ENCODE peak calls at places on chromosomes 13 and 19, in five cellular contexts. One of them, this sample, is unnamed.

GRCh38 chr13:93982189-93982918 is 497.1 kb downstream of the DCT start:
- DNase-seq in coronary artery: no peak
- DNase-seq in hepatocyte: no peak
- DNase-seq in left lung: no peak
- DNase-seq in HAP-1: no peak
- DNase-seq in this sample: no peak

GRCh38 chr19:53870485-53870844 is 2.8 kb downstream of the MYADM start:
- DNase-seq in coronary artery: no peak
- DNase-seq in hepatocyte: peak; percentile 44
- DNase-seq in left lung: peak; percentile 79
- DNase-seq in HAP-1: no peak
- DNase-seq in this sample: no peak

GRCh38 chr19:18543814-18544475 is 572 bp upstream of the FKBP8 start:
- DNase-seq in coronary artery: no peak
- DNase-seq in hepatocyte: peak; percentile 85
- DNase-seq in left lung: peak; percentile 86
- DNase-seq in HAP-1: peak; percentile 62
- DNase-seq in this sample: peak; percentile 79

GRCh38 chr19:3403489-3404323 is 37.3 kb downstream of the NFIC start:
- DNase-seq in coronary artery: peak; percentile 99
- DNase-seq in hepatocyte: peak; percentile 87
- DNase-seq in left lung: peak; percentile 88
- DNase-seq in HAP-1: no peak
- DNase-seq in this sample: no peak

GRCh38 chr19:35262101-35262761 is 6.5 kb upstream of the USF2 start:
- DNase-seq in coronary artery: peak; percentile 65
- DNase-seq in hepatocyte: peak; percentile 3
- DNase-seq in left lung: peak; percentile 67
- DNase-seq in HAP-1: no peak
- DNase-seq in this sample: no peak

GRCh38 chr13:23504188-23504587 is 66.0 kb upstream of the TNFRSF19 start:
- DNase-seq in coronary artery: no peak
- DNase-seq in hepatocyte: no peak
- DNase-seq in left lung: no peak
- DNase-seq in HAP-1: no peak
- DNase-seq in this sample: no peak

GRCh38 chr19:13881231-13881691 is 4.3 kb downstream of the NANOS3 start:
- DNase-seq in coronary artery: no peak
- DNase-seq in hepatocyte: no peak
- DNase-seq in left lung: no peak
- DNase-seq in HAP-1: no peak
- DNase-seq in this sample: no peak

GRCh38 chr19:36796714-36796999 is 24.1 kb upstream of the ZNF850 start:
- DNase-seq in coronary artery: no peak
- DNase-seq in hepatocyte: no peak
- DNase-seq in left lung: no peak
- DNase-seq in HAP-1: no peak
- DNase-seq in this sample: no peak

GRCh38 chr13:69619651-69620050 is 488.0 kb upstream of the ATXN8OS start:
- DNase-seq in coronary artery: no peak
- DNase-seq in hepatocyte: no peak
- DNase-seq in left lung: no peak
- DNase-seq in HAP-1: no peak
- DNase-seq in this sample: no peak

GRCh38 chr19:52748336-52748950 is 13.6 kb upstream of the ZNF611 start:
- DNase-seq in coronary artery: no peak
- DNase-seq in hepatocyte: peak; percentile 74
- DNase-seq in left lung: no peak
- DNase-seq in HAP-1: peak; percentile 33
- DNase-seq in this sample: peak; percentile 19

GRCh38 chr13:54627973-54628372 is 1599.4 kb downstream of the OLFM4 start:
- DNase-seq in coronary artery: no peak
- DNase-seq in hepatocyte: no peak
- DNase-seq in left lung: no peak
- DNase-seq in HAP-1: no peak
- DNase-seq in this sample: no peak

GRCh38 chr13:49256841-49257240 is 9.1 kb downstream of the CDADC1 start:
- DNase-seq in coronary artery: no peak
- DNase-seq in hepatocyte: no peak
- DNase-seq in left lung: no peak
- DNase-seq in HAP-1: no peak
- DNase-seq in this sample: no peak

GRCh38 chr19:43752287-43752875 is 2.4 kb downstream of the SMG9 start:
- DNase-seq in coronary artery: no peak
- DNase-seq in hepatocyte: no peak
- DNase-seq in left lung: no peak
- DNase-seq in HAP-1: no peak
- DNase-seq in this sample: no peak

GRCh38 chr13:27592865-27593264 is 27.5 kb downstream of the LNX2 start:
- DNase-seq in coronary artery: no peak
- DNase-seq in hepatocyte: no peak
- DNase-seq in left lung: no peak
- DNase-seq in HAP-1: no peak
- DNase-seq in this sample: no peak

GRCh38 chr19:49222011-49222410 is 64.4 kb downstream of the TRPM4 start:
- DNase-seq in coronary artery: no peak
- DNase-seq in hepatocyte: no peak
- DNase-seq in left lung: no peak
- DNase-seq in HAP-1: no peak
- DNase-seq in this sample: no peak

GRCh38 chr19:58009301-58009665 is 6.7 kb upstream of the ZNF606 start:
- DNase-seq in coronary artery: no peak
- DNase-seq in hepatocyte: no peak
- DNase-seq in left lung: no peak
- DNase-seq in HAP-1: no peak
- DNase-seq in this sample: no peak

GRCh38 chr19:40104754-40105153 is 14.0 kb upstream of the ZNF780A start:
- DNase-seq in coronary artery: no peak
- DNase-seq in hepatocyte: no peak
- DNase-seq in left lung: no peak
- DNase-seq in HAP-1: no peak
- DNase-seq in this sample: no peak

GRCh38 chr19:17121736-17122293 is 46.2 kb downstream of the MYO9B start:
- DNase-seq in coronary artery: no peak
- DNase-seq in hepatocyte: no peak
- DNase-seq in left lung: no peak
- DNase-seq in HAP-1: no peak
- DNase-seq in this sample: no peak

GRCh38 chr19:41706741-41707501 is 1.5 kb upstream of the CEACAM5 start:
- DNase-seq in coronary artery: peak; percentile 66
- DNase-seq in hepatocyte: peak; percentile 15
- DNase-seq in left lung: peak; percentile 92
- DNase-seq in HAP-1: peak; percentile 57
- DNase-seq in this sample: peak; percentile 99

GRCh38 chr13:71625694-71626093 is 241.3 kb downstream of the DACH1 start:
- DNase-seq in coronary artery: no peak
- DNase-seq in hepatocyte: no peak
- DNase-seq in left lung: no peak
- DNase-seq in HAP-1: no peak
- DNase-seq in this sample: no peak

GRCh38 chr19:50695251-50696064 is 24.1 kb downstream of the SHANK1 start:
- DNase-seq in coronary artery: no peak
- DNase-seq in hepatocyte: peak; percentile 66
- DNase-seq in left lung: no peak
- DNase-seq in HAP-1: no peak
- DNase-seq in this sample: peak; percentile 29

GRCh38 chr19:58356236-58356970 is 3.1 kb upstream of the A1BG start:
- DNase-seq in coronary artery: no peak
- DNase-seq in hepatocyte: no peak
- DNase-seq in left lung: peak; percentile 73
- DNase-seq in HAP-1: no peak
- DNase-seq in this sample: no peak

GRCh38 chr19:35903550-35904179 is 1.3 kb downstream of the HCST start:
- DNase-seq in coronary artery: no peak
- DNase-seq in hepatocyte: peak; percentile 78
- DNase-seq in left lung: peak; percentile 95
- DNase-seq in HAP-1: peak; percentile 41
- DNase-seq in this sample: peak; percentile 68

GRCh38 chr13:73914119-73914518 is 220.1 kb downstream of the KLF12 start:
- DNase-seq in coronary artery: no peak
- DNase-seq in hepatocyte: no peak
- DNase-seq in left lung: no peak
- DNase-seq in HAP-1: no peak
- DNase-seq in this sample: no peak

GRCh38 chr19:17952041-17952976 is 14.6 kb upstream of the KCNN1 start:
- DNase-seq in coronary artery: no peak
- DNase-seq in hepatocyte: no peak
- DNase-seq in left lung: no peak
- DNase-seq in HAP-1: no peak
- DNase-seq in this sample: no peak

GRCh38 chr13:97724450-97724849 is 229.0 kb upstream of the IPO5 start:
- DNase-seq in coronary artery: no peak
- DNase-seq in hepatocyte: no peak
- DNase-seq in left lung: no peak
- DNase-seq in HAP-1: no peak
- DNase-seq in this sample: no peak

GRCh38 chr19:42985588-42985987 is 40.7 kb downstream of the PSG11 start:
- DNase-seq in coronary artery: no peak
- DNase-seq in hepatocyte: no peak
- DNase-seq in left lung: no peak
- DNase-seq in HAP-1: no peak
- DNase-seq in this sample: no peak

DNA sequence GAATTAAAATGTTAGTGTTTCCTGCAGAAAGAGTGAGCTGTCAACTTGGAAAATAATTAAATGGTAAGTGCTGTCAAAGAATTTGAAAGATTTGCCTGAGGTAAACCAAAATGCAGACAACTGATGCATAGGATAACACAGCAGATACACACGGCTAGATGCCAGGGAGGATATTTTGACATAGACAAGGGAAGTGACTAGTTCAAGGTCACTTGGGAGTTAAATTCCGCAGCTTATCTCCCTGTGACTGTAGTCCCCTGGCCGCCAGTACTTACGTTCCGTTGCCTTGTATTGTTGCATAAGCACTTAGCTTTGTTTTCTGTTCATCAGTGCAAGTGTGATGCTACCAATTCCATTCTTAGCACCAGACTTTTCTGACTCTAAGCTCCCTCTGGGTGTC is 247.3 kb upstream of the MAB21L1 start:
- DNase-seq in coronary artery: no peak
- DNase-seq in hepatocyte: no peak
- DNase-seq in left lung: no peak
- DNase-seq in HAP-1: no peak
- DNase-seq in this sample: no peak
- H3K4me3 ChIP-seq in coronary artery: no peak overlapping the region
- H3K4me3 ChIP-seq in hepatocyte: no peak overlapping the region
- H3K4me3 ChIP-seq in left lung: no peak overlapping the region
- H3K4me3 ChIP-seq in HAP-1: no peak overlapping the region
- H3K4me3 ChIP-seq in this sample: no peak overlapping the region

GRCh38 chr13:40660270-40660669 is 6.2 kb downstream of the FOXO1 start:
- DNase-seq in coronary artery: no peak
- DNase-seq in hepatocyte: no peak
- DNase-seq in left lung: no peak
- DNase-seq in HAP-1: no peak
- DNase-seq in this sample: no peak
- H3K4me3 ChIP-seq in coronary artery: peak overlapping the region; percentile 53
- H3K4me3 ChIP-seq in hepatocyte: no peak overlapping the region
- H3K4me3 ChIP-seq in left lung: no peak overlapping the region
- H3K4me3 ChIP-seq in HAP-1: no peak overlapping the region
- H3K4me3 ChIP-seq in this sample: no peak overlapping the region

DNA sequence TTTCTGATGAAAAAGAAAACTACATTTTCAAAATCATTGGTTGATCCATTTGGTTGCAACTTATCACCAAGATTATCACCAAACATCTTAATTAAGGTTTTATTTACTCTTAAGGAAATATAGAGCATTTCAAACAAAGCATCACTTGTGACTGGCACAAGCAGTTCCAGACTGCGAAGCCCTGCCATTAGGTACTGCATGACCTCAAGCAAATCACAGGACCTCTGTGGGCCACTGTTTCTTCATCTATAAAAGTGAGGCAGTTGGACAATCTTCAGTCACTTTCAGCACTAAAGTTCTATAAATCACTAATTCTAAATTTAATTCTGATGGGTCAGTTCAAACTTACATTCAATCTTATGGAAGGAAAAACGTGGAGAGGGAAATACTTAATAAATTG is 2.0 kb downstream of the ELF1 start:
- DNase-seq in coronary artery: no peak
- DNase-seq in hepatocyte: peak; percentile 26
- DNase-seq in left lung: no peak
- DNase-seq in HAP-1: no peak
- DNase-seq in this sample: no peak
- H3K4me3 ChIP-seq in coronary artery: no peak overlapping the region
- H3K4me3 ChIP-seq in hepatocyte: peak overlapping the region; percentile 35
- H3K4me3 ChIP-seq in left lung: peak overlapping the region; percentile 44
- H3K4me3 ChIP-seq in HAP-1: no peak overlapping the region
- H3K4me3 ChIP-seq in this sample: peak overlapping the region; percentile 54

DNA sequence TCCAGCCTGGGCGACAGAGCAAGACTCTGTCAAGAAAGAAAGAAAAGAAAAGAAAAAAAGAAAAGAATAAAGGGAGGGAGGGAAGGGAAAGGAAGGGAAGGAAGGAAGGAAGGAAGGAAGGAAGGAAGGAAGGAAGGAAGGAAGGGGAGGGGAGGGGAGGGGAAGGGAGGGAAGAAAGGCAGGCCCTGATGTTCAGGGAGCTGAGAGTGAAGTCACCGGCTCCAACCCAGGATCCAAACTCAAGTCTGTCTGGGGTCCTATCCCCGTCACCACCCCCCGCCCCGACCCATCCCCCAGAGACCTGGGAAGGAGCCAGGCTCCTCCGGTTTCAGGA is 5.8 kb upstream of the RDH13 start:
- DNase-seq in coronary artery: no peak
- DNase-seq in hepatocyte: no peak
- DNase-seq in left lung: no peak
- DNase-seq in HAP-1: no peak
- DNase-seq in this sample: no peak
- H3K4me3 ChIP-seq in coronary artery: no peak overlapping the region
- H3K4me3 ChIP-seq in hepatocyte: peak overlapping the region; percentile 2
- H3K4me3 ChIP-seq in left lung: peak overlapping the region; percentile 32
- H3K4me3 ChIP-seq in HAP-1: no peak overlapping the region
- H3K4me3 ChIP-seq in this sample: peak overlapping the region; percentile 43

GRCh38 chr19:55145241-55145640 is 3.8 kb downstream of the TNNT1 start:
- DNase-seq in coronary artery: no peak
- DNase-seq in hepatocyte: no peak
- DNase-seq in left lung: no peak
- DNase-seq in HAP-1: no peak
- DNase-seq in this sample: no peak
- H3K4me3 ChIP-seq in coronary artery: no peak overlapping the region
- H3K4me3 ChIP-seq in hepatocyte: no peak overlapping the region
- H3K4me3 ChIP-seq in left lung: no peak overlapping the region
- H3K4me3 ChIP-seq in HAP-1: no peak overlapping the region
- H3K4me3 ChIP-seq in this sample: no peak overlapping the region

GRCh38 chr19:1944916-1945561 is 4.1 kb downstream of the CSNK1G2 start:
- DNase-seq in coronary artery: no peak
- DNase-seq in hepatocyte: no peak
- DNase-seq in left lung: peak; percentile 75
- DNase-seq in HAP-1: no peak
- DNase-seq in this sample: no peak
- H3K4me3 ChIP-seq in coronary artery: no peak overlapping the region
- H3K4me3 ChIP-seq in hepatocyte: no peak overlapping the region
- H3K4me3 ChIP-seq in left lung: no peak overlapping the region
- H3K4me3 ChIP-seq in HAP-1: no peak overlapping the region
- H3K4me3 ChIP-seq in this sample: no peak overlapping the region

This sample was measured in A549.